ENCODE peak calls at places on chromosomes 2 and 18, in four cellular contexts. W is bronchial epithelial cell, T is BJ, K is astrocyte. J is an unnamed sample.
A peak's percentile ranks its signal among the peaks of the same experiment; 100 is the strongest.

GRCh38 chr2:199757466-199757865 is 93.5 kb downstream of the FTCDNL1 start:
- DNase-seq in W (no peak), T (no peak), K (peak; percentile 3), J (peak; percentile 69)

GRCh38 chr2:236164983-236165301 is 3.2 kb downstream of the GBX2 start:
- DNase-seq in W (no peak), T (no peak), K (no peak), J (no peak)

GRCh38 chr2:157233506-157233905 is 24.0 kb upstream of the GALNT5 start:
- DNase-seq in W (peak; percentile 72), T (no peak), K (peak; percentile 83), J (peak; percentile 78)

GRCh38 chr2:196957881-196958525 is 31.5 kb upstream of the PGAP1 start:
- DNase-seq in W (no peak), T (no peak), K (no peak), J (no peak)

GRCh38 chr18:58396966-58397365 is 231.9 kb downstream of the ALPK2 start:
- DNase-seq in W (peak; percentile 58), T (no peak), K (no peak), J (no peak)

GRCh38 chr2:187644991-187645390 is 90.8 kb upstream of the TFPI start:
- DNase-seq in W (no peak), T (no peak), K (peak; percentile 6), J (no peak)

GRCh38 chr2:17181051-17181450 is 337.2 kb downstream of the RAD51AP2 start:
- DNase-seq in W (no peak), T (no peak), K (no peak), J (no peak)

GRCh38 chr2:25372405-25373268 is 30.9 kb upstream of the DNMT3A start:
- DNase-seq in W (no peak), T (no peak), K (no peak), J (no peak)

GRCh38 chr2:15913146-15913545 is 27.2 kb upstream of the MYCN start:
- DNase-seq in W (no peak), T (no peak), K (no peak), J (no peak)

GRCh38 chr2:164560181-164560792 is 61.0 kb downstream of the GRB14 start:
- DNase-seq in W (peak; percentile 34), T (no peak), K (peak; percentile 3), J (peak; percentile 34)

GRCh38 chr2:237333748-237334147 is 80.2 kb downstream of the COL6A3 start:
- DNase-seq in W (no peak), T (no peak), K (no peak), J (no peak)

GRCh38 chr18:9997711-9998110 is 83.9 kb downstream of the VAPA start:
- DNase-seq in W (no peak), T (no peak), K (no peak), J (no peak)

GRCh38 chr2:26458365-26459042 is 19.4 kb downstream of the OTOF start:
- DNase-seq in W (no peak), T (no peak), K (no peak), J (no peak)

GRCh38 chr2:207869784-207870778 is 100.4 kb upstream of the FZD5 start:
- DNase-seq in W (peak; percentile 59), T (peak; percentile 68), K (peak; percentile 88), J (peak; percentile 93)

GRCh38 chr2:119423041-119423440 is 8.6 kb upstream of the TMEM37 start:
- DNase-seq in W (peak; percentile 38), T (no peak), K (no peak), J (no peak)

GRCh38 chr2:40964509-40964908 is 512.6 kb upstream of the SLC8A1 start:
- DNase-seq in W (no peak), T (no peak), K (no peak), J (no peak)

GRCh38 chr2:153071090-153071489 is 352.7 kb downstream of the ARL6IP6 start:
- DNase-seq in W (no peak), T (no peak), K (no peak), J (no peak)

GRCh38 chr18:32389868-32390267 is 80.8 kb downstream of the GAREM1 start:
- DNase-seq in W (peak; percentile 50), T (no peak), K (no peak), J (no peak)

GRCh38 chr2:226408131-226408530 is 391.5 kb downstream of the IRS1 start:
- DNase-seq in W (no peak), T (no peak), K (no peak), J (no peak)

GRCh38 chr2:26590439-26590838 is 50.7 kb downstream of the CIB4 start:
- DNase-seq in W (no peak), T (no peak), K (no peak), J (no peak)

GRCh38 chr2:189268763-189269162 is 89.2 kb upstream of the COL5A2 start:
- DNase-seq in W (no peak), T (no peak), K (no peak), J (no peak)

GRCh38 chr2:54673501-54673998 is 49.9 kb upstream of the EML6 start:
- DNase-seq in W (peak; percentile 94), T (no peak), K (no peak), J (peak; percentile 70)

GRCh38 chr18:7872569-7872968 is 305.5 kb downstream of the PTPRM start:
- DNase-seq in W (peak; percentile 90), T (peak; percentile 19), K (peak; percentile 37), J (peak; percentile 69)

GRCh38 chr2:239821694-239822075 is 203.5 kb downstream of the NDUFA10 start:
- DNase-seq in W (no peak), T (no peak), K (no peak), J (no peak)

GRCh38 chr2:214731008-214731407 is 78.5 kb downstream of the BARD1 start:
- DNase-seq in W (peak; percentile 4), T (no peak), K (no peak), J (no peak)

GRCh38 chr2:62794791-62795190 is 89.3 kb downstream of the EHBP1 start:
- DNase-seq in W (peak; percentile 90), T (no peak), K (peak; percentile 76), J (peak; percentile 48)

GRCh38 chr2:61178603-61179545 is 16.9 kb downstream of the C2orf74 start:
- DNase-seq in W (peak; percentile 23), T (no peak), K (peak; percentile 30), J (peak; percentile 30)

GRCh38 chr2:25521665-25522387 is 151.6 kb downstream of the DTNB start:
- DNase-seq in W (peak; percentile 63), T (peak; percentile 50), K (peak; percentile 48), J (peak; percentile 77)

GRCh38 chr2:239378918-239379640 is 21.7 kb downstream of the HDAC4 start:
- DNase-seq in W (no peak), T (no peak), K (no peak), J (no peak)

GRCh38 chr2:140085674-140086073 is 1305.5 kb upstream of the NXPH2 start:
- DNase-seq in W (no peak), T (no peak), K (no peak), J (no peak)

GRCh38 chr2:174764281-174765063 is at the start of gene CHRNA1:
- DNase-seq in W (no peak), T (no peak), K (peak; percentile 71), J (peak; percentile 50)

DNA sequence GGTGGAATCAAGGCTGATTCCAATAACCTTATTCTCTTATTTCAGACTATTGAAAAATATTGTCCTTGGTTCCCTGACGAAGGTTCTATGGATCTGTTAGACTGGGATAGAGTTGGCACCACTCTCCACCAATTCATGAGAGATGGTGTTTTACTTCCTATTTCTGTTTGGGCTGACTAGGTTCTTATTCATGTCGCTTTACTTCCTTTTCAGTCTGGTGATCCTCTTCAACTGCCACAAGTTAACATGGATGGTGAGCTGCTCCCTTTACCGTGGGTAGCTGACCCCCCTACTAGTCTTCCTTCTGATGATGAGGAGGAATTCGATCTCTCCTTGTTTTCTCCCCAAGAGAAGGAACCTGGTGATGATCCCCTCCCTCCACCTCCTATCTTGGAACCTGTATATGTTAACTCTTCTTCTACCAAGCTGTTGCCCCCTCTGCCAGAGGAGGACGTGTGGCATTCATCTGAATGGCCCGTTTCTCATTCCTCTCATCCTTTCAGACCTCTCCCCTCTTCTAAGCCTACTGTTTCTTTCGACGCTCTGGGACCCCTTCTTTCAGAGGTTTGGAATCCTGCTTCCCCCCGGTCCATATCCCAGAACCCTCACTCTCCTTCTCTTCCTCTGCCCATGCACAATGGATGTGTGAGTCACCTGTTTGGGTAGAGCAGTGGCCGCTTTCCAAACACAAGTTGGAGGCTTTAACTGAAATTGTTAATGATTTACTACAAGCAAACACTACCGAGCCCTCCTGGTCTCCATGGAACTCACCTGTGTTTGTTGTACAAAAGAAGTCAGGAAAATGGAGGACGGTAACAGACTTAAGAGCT is 13.5 kb upstream of the CNOT11 start:
- DNase-seq in W (peak; percentile 56), T (no peak), K (no peak), J (no peak)
- H3K4me3 ChIP-seq in W (no peak overlapping the region), T (no peak overlapping the region), K (no peak overlapping the region), J (no peak overlapping the region)

GRCh38 chr2:216081487-216082387 is at the start of the genes PECR and TMEM169:
- DNase-seq in W (peak; percentile 38), T (no peak), K (peak; percentile 32), J (peak; percentile 51)

GRCh38 chr2:216082388-216082733 is 642 bp downstream of the TMEM169 start:
- DNase-seq in W (no peak), T (no peak), K (no peak), J (no peak)

GRCh38 chr2:216081012-216081411 is 597 bp downstream of the PECR start:
- DNase-seq in W (no peak), T (no peak), K (no peak), J (no peak)

GRCh38 chr2:216082805-216083204 is 1.1 kb downstream of the TMEM169 start:
- DNase-seq in W (no peak), T (no peak), K (peak; percentile 29), J (no peak)

GRCh38 chr2:216083464-216084279 is 2.0 kb downstream of the TMEM169 start:
- DNase-seq in W (no peak), T (no peak), K (peak; percentile 97), J (peak; percentile 66)
- TF ChIP-seq CTCF in W (no peak), T (no peak), K (no peak), J (no peak)

GRCh38 chr2:191266201-191266600 is 21.0 kb downstream of the MYO1B start:
- DNase-seq in W (no peak), T (no peak), K (peak; percentile 63), J (peak; percentile 76)
- H3K4me3 ChIP-seq in W (no peak overlapping the region), T (peak overlapping the region; percentile 0), K (peak overlapping the region; percentile 24), J (peak overlapping the region; percentile 38)

GRCh38 chr2:69375494-69376353 is 11.3 kb downstream of the GFPT1 start:
- DNase-seq in W (peak; percentile 39), T (no peak), K (no peak), J (peak; percentile 11)
- TF ChIP-seq CTCF in W (peak; percentile 59), T (peak; percentile 47), K (peak; percentile 53), J (peak; percentile 48)

GRCh38 chr2:95345066-95345414 is 47.9 kb downstream of the KCNIP3 start:
- DNase-seq in W (no peak), T (no peak), K (no peak), J (no peak)
- H3K4me3 ChIP-seq in W (no peak overlapping the region), T (peak overlapping the region; percentile 27), K (peak overlapping the region; percentile 68), J (peak overlapping the region; percentile 73)

GRCh38 chr18:5951515-5952081 is 56.3 kb upstream of the TMEM200C start:
- DNase-seq in W (no peak), T (no peak), K (no peak), J (no peak)
- TF ChIP-seq CTCF in W (no peak), T (no peak), K (no peak), J (no peak)

J was measured in AG10803.